ENCODE peak calls at places on chromosomes 7 and 10, in seven cellular contexts. N is nucleus accumbens, X is AML-193, H is NCI-H460, D is osteocyte, Q is brain microvascular endothelial cell, U is cardiac fibroblast. R is an unnamed sample.

GRCh38 chr7:42095791-42096190 is 141.2 kb downstream of the GLI3 start:
- DNase-seq in N (no peak), X (no peak), H (no peak), D (no peak), Q (no peak), U (no peak), R (no peak)

GRCh38 chr10:47031953-47032465 is 120.8 kb downstream of the PTPN20 start:
- DNase-seq in N (no peak), X (no peak), H (no peak), D (peak; percentile 53), Q (peak; percentile 40), U (no peak), R (peak; percentile 7)

GRCh38 chr10:9819756-9820494 is 1197.7 kb upstream of the CELF2 start:
- DNase-seq in N (no peak), X (no peak), H (no peak), D (no peak), Q (no peak), U (no peak), R (no peak)

GRCh38 chr10:73168486-73168844 is 546 bp downstream of the FAM149B1 start:
- DNase-seq in N (no peak), X (no peak), H (no peak), D (no peak), Q (no peak), U (no peak), R (peak; percentile 52)

GRCh38 chr10:133391249-133391635 is 2.7 kb upstream of the MTG1 start:
- DNase-seq in N (no peak), X (no peak), H (no peak), D (no peak), Q (no peak), U (no peak), R (no peak)

GRCh38 chr10:72020914-72021754 is 56.9 kb downstream of the CHST3 start:
- DNase-seq in N (no peak), X (no peak), H (no peak), D (no peak), Q (no peak), U (peak; percentile 76), R (no peak)

GRCh38 chr7:98657736-98658135 is 40.7 kb downstream of the NPTX2 start:
- DNase-seq in N (no peak), X (no peak), H (no peak), D (no peak), Q (no peak), U (no peak), R (no peak)

GRCh38 chr7:4282434-4283223 is 399.5 kb upstream of the FOXK1 start:
- DNase-seq in N (no peak), X (no peak), H (peak; percentile 3), D (no peak), Q (peak; percentile 0), U (no peak), R (no peak)

GRCh38 chr10:101018600-101019439 is 12.1 kb downstream of the PDZD7 start:
- DNase-seq in N (peak; percentile 41), X (peak; percentile 75), H (peak; percentile 79), D (peak; percentile 94), Q (peak; percentile 87), U (peak; percentile 88), R (peak; percentile 67)

GRCh38 chr10:96478317-96478716 is 35.4 kb downstream of the TLL2 start:
- DNase-seq in N (no peak), X (no peak), H (no peak), D (no peak), Q (no peak), U (no peak), R (no peak)

GRCh38 chr10:72334832-72335393 is 19.8 kb downstream of the DNAJB12 start:
- DNase-seq in N (peak; percentile 48), X (peak; percentile 96), H (peak; percentile 52), D (peak; percentile 96), Q (peak; percentile 96), U (peak; percentile 99), R (no peak)

GRCh38 chr10:87000491-87000890 is 19.6 kb upstream of the FAM25A start:
- DNase-seq in N (no peak), X (no peak), H (no peak), D (no peak), Q (no peak), U (peak; percentile 22), R (peak; percentile 75)

GRCh38 chr10:89810908-89811515 is 109.6 kb downstream of the KIF20B start:
- DNase-seq in N (no peak), X (no peak), H (no peak), D (no peak), Q (no peak), U (no peak), R (no peak)

GRCh38 chr7:24755541-24756416 is 1.5 kb downstream of the GSDME start:
- DNase-seq in N (no peak), X (no peak), H (no peak), D (no peak), Q (peak; percentile 26), U (no peak), R (no peak)

GRCh38 chr7:141071260-141071854 is 2.5 kb upstream of the TMEM178B start:
- DNase-seq in N (peak; percentile 65), X (no peak), H (peak; percentile 67), D (no peak), Q (no peak), U (no peak), R (peak; percentile 63)

GRCh38 chr10:49616421-49617230 is 2.8 kb downstream of the CHAT start:
- DNase-seq in N (no peak), X (no peak), H (no peak), D (no peak), Q (no peak), U (no peak), R (no peak)

GRCh38 chr10:116771101-116771705 is 28.8 kb upstream of the HSPA12A start:
- DNase-seq in N (no peak), X (no peak), H (no peak), D (no peak), Q (peak; percentile 85), U (peak; percentile 93), R (no peak)

GRCh38 chr7:128889121-128889520 is 21.4 kb downstream of the KCP start:
- DNase-seq in N (no peak), X (no peak), H (no peak), D (no peak), Q (no peak), U (no peak), R (no peak)

GRCh38 chr7:73701357-73701995 is 18.0 kb downstream of the STX1A start:
- DNase-seq in N (no peak), X (peak; percentile 21), H (peak; percentile 93), D (no peak), Q (peak; percentile 70), U (peak; percentile 54), R (no peak)

R was measured in foreskin melanocyte.